ENCODE peak calls at places on chromosome 13, in six cellular contexts. Q is retina; B is effector memory CD4-positive, alpha-beta T cell; E is thyroid gland; T is progenitor cell of endocrine pancreas; R is left ventricle myocardium inferior. P is an unnamed sample.

GRCh38 chr13:42047561-42048322 is 706 bp upstream of the DGKH start:
- DNase-seq in E (peak), R (peak), Q (peak), B (no peak), T (peak), P (peak)

GRCh38 chr13:99448586-99448985 is 52.7 kb upstream of the TM9SF2 start:
- DNase-seq in R (no peak), E (no peak), Q (no peak), T (no peak), B (no peak), P (no peak)

GRCh38 chr13:30143671-30144400 is 163.5 kb downstream of the KATNAL1 start:
- DNase-seq in B (no peak), T (no peak), R (no peak), Q (no peak), E (no peak), P (no peak)

GRCh38 chr13:33373624-33374023 is 88.1 kb upstream of the STARD13 start:
- DNase-seq in R (no peak), Q (no peak), T (no peak), E (no peak), B (no peak), P (no peak)

GRCh38 chr13:40344270-40345148 is 321.9 kb downstream of the FOXO1 start:
- DNase-seq in R (no peak), Q (no peak), T (no peak), E (no peak), B (no peak), P (no peak)

GRCh38 chr13:30154531-30154930 is 152.8 kb downstream of the KATNAL1 start:
- DNase-seq in E (no peak), T (no peak), Q (no peak), B (no peak), R (no peak), P (peak)

GRCh38 chr13:24683370-24683769 is 3.2 kb downstream of the ATP12A start:
- DNase-seq in B (no peak), T (no peak), R (no peak), Q (no peak), E (no peak), P (no peak)

GRCh38 chr13:72341904-72342303 is 385.5 kb downstream of the MZT1 start:
- DNase-seq in T (no peak), E (peak), R (no peak), B (no peak), Q (no peak), P (no peak)

GRCh38 chr13:27404680-27405079 is 19.7 kb upstream of the GTF3A start:
- DNase-seq in B (no peak), E (no peak), T (no peak), Q (no peak), R (no peak), P (no peak)

GRCh38 chr13:43786472-43786765 is 353 bp downstream of the ENOX1 start:
- DNase-seq in T (no peak), B (no peak), Q (no peak), E (no peak), R (no peak), P (no peak)

GRCh38 chr13:51995677-51996551 is 15.3 kb downstream of the ATP7B start:
- DNase-seq in R (peak), Q (peak), B (no peak), T (no peak), E (peak), P (no peak)

GRCh38 chr13:29704648-29705047 is 109.2 kb upstream of the SLC7A1 start:
- DNase-seq in R (peak), T (no peak), Q (peak), E (peak), B (no peak), P (no peak)

GRCh38 chr13:114054269-114054668 is 78.2 kb downstream of the RASA3 start:
- DNase-seq in Q (no peak), T (no peak), R (no peak), B (no peak), E (no peak), P (no peak)

GRCh38 chr13:50124536-50125305 is 109.5 kb downstream of the KCNRG start:
- DNase-seq in R (peak), E (peak), B (peak), T (peak), Q (peak), P (peak)

GRCh38 chr13:73092831-73093230 is 34.0 kb downstream of the KLF5 start:
- DNase-seq in Q (no peak), B (no peak), T (no peak), E (no peak), R (no peak), P (no peak)

GRCh38 chr13:99422556-99423220 is 78.6 kb upstream of the TM9SF2 start:
- DNase-seq in T (no peak), E (no peak), Q (no peak), R (no peak), B (no peak), P (no peak)

GRCh38 chr13:76516013-76516412 is 370.2 kb downstream of the KCTD12 start:
- DNase-seq in T (no peak), R (no peak), E (no peak), B (no peak), Q (no peak), P (no peak)

GRCh38 chr13:111079375-111079774 is 35.7 kb upstream of the ARHGEF7 start:
- DNase-seq in E (no peak), T (no peak), B (no peak), Q (no peak), R (no peak), P (no peak)

GRCh38 chr13:65825039-65825438 is 1405.1 kb downstream of the PCDH9 start:
- DNase-seq in E (no peak), B (no peak), Q (no peak), T (no peak), R (no peak), P (no peak)

GRCh38 chr13:21744149-21744548 is 73.3 kb downstream of the FGF9 start:
- DNase-seq in T (no peak), E (no peak), R (no peak), Q (no peak), B (no peak), P (no peak)

GRCh38 chr13:97142452-97142851 is 79.7 kb upstream of the MBNL2 start:
- DNase-seq in B (no peak), E (no peak), T (no peak), Q (no peak), R (peak), P (no peak)

GRCh38 chr13:71524245-71525002 is 342.6 kb downstream of the DACH1 start:
- DNase-seq in T (no peak), Q (peak), R (no peak), E (no peak), B (no peak), P (no peak)

GRCh38 chr13:43036386-43037220 is 13.2 kb downstream of the DNAJC15 start:
- DNase-seq in T (no peak), B (no peak), R (peak), E (peak), Q (no peak), P (peak)

GRCh38 chr13:110154370-110155031 is 152.5 kb downstream of the COL4A1 start:
- DNase-seq in B (no peak), R (no peak), Q (no peak), T (no peak), E (no peak), P (no peak)

GRCh38 chr13:112112534-112113276 is 45.8 kb downstream of the SOX1 start:
- DNase-seq in E (no peak), R (no peak), Q (no peak), T (no peak), B (no peak), P (peak)

GRCh38 chr13:78595458-78595818 is 7.9 kb downstream of the POU4F1 start:
- DNase-seq in B (no peak), R (no peak), E (no peak), T (no peak), Q (no peak), P (no peak)

GRCh38 chr13:114311387-114311786 is 2.9 kb upstream of the CHAMP1 start:
- DNase-seq in E (no peak), Q (no peak), T (no peak), R (no peak), B (no peak), P (no peak)

P was measured in sigmoid colon.